ENCODE peak calls at places on chromosome 22, in ten cellular contexts. L, E, N, D, X, B, M, Y, P and C are unnamed samples.

GRCh38 chr22:43148581-43148980 is 2.8 kb upstream of the TSPO start:
- DNase-seq in L (no peak), E (no peak), N (no peak), D (peak; percentile 65), X (peak; percentile 88), B (no peak), M (no peak), Y (no peak), P (no peak), C (no peak)

GRCh38 chr22:31046591-31047226 is 34.4 kb upstream of the SMTN start:
- DNase-seq in L (no peak), E (no peak), N (peak; percentile 13), D (no peak), X (peak; percentile 86), B (peak; percentile 56), M (no peak), Y (peak; percentile 65), P (no peak), C (no peak)

GRCh38 chr22:29454186-29454745 is 15.9 kb downstream of the RFPL1 start:
- DNase-seq in L (no peak), E (no peak), N (no peak), D (no peak), X (no peak), B (peak; percentile 25), M (no peak), Y (no peak), P (no peak), C (no peak)

GRCh38 chr22:30188911-30189310 is 57.6 kb downstream of the LIF start:
- DNase-seq in L (no peak), E (no peak), N (peak; percentile 23), D (no peak), X (no peak), B (no peak), M (no peak), Y (no peak), P (no peak), C (no peak)

GRCh38 chr22:48758021-48758561 is 1069.6 kb downstream of the BRD1 start:
- DNase-seq in L (no peak), E (no peak), N (no peak), D (no peak), X (peak; percentile 42), B (peak; percentile 6), M (no peak), Y (peak; percentile 37), P (no peak), C (peak; percentile 9)

GRCh38 chr22:32706149-32706548 is 95.4 kb upstream of the TIMP3 start:
- DNase-seq in L (peak; percentile 45), E (no peak), N (no peak), D (no peak), X (no peak), B (no peak), M (no peak), Y (no peak), P (no peak), C (no peak)

GRCh38 chr22:49869855-49870712 is 16.4 kb downstream of the ZBED4 start:
- DNase-seq in L (no peak), E (no peak), N (no peak), D (no peak), X (no peak), B (no peak), M (no peak), Y (no peak), P (no peak), C (no peak)

GRCh38 chr22:46547883-46548244 is 10.4 kb upstream of the CELSR1 start:
- DNase-seq in L (peak; percentile 89), E (no peak), N (peak; percentile 92), D (no peak), X (peak; percentile 72), B (no peak), M (no peak), Y (no peak), P (peak; percentile 90), C (no peak)

DNA sequence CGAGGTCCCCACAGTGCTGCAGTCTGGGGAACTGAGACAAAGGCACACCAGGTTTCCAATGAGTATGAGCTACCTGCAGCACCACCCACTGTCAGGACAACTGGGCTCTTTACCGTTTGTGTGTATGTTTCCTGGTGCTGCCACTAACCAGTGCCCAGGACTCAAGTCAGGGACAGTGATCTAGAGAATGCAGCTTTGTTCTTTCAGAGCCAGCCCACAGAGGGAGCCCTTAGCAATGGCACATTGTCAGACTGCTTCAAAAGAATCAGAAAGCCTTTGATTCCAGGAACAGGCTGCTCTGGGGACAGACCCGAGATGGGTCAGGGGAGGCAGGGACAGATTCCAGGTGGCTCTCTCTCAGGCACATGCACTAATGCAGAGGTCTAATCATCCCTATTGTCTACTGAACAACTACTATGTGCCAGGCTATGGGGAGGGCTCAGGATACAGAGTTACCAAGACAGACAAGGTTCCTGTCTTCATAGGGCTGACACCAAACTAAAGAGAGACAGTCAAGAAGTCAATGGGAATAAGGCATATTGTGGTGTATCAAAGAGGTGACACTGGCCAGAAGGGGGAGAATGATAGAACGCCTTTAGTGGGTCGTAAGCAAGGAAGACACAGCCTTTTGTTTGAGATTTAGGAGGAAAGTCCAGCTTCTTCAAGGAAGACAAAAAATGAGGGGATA is 103.7 kb downstream of the VPREB1 start:
- DNase-seq in L (no peak), E (no peak), N (no peak), D (peak; percentile 46), X (no peak), B (no peak), M (no peak), Y (no peak), P (no peak), C (no peak)
- TF ChIP-seq CTCF in L (no peak), E (no peak), N (peak; percentile 2), D (peak; percentile 47), X (no peak), B (no peak), M (peak; percentile 13), Y (no peak), P (peak; percentile 10), C (peak; percentile 20)

GRCh38 chr22:45196308-45196707 is 32.6 kb downstream of the NUP50 start:
- DNase-seq in L (peak; percentile 18), E (no peak), N (no peak), D (no peak), X (peak; percentile 41), B (no peak), M (no peak), Y (no peak), P (no peak), C (no peak)

GRCh38 chr22:45194686-45195085 is 31.0 kb downstream of the NUP50 start:
- DNase-seq in L (peak; percentile 31), E (no peak), N (no peak), D (no peak), X (no peak), B (no peak), M (no peak), Y (no peak), P (no peak), C (no peak)

GRCh38 chr22:45190473-45190872 is 26.7 kb downstream of the NUP50 start:
- DNase-seq in L (peak; percentile 20), E (no peak), N (no peak), D (no peak), X (no peak), B (no peak), M (no peak), Y (no peak), P (no peak), C (no peak)

GRCh38 chr22:45195616-45196015 is 31.9 kb downstream of the NUP50 start:
- DNase-seq in L (peak; percentile 11), E (no peak), N (no peak), D (no peak), X (peak; percentile 4), B (no peak), M (no peak), Y (no peak), P (no peak), C (no peak)

GRCh38 chr22:45192701-45193187 is 29.0 kb downstream of the NUP50 start:
- DNase-seq in L (no peak), E (no peak), N (no peak), D (no peak), X (peak; percentile 51), B (no peak), M (no peak), Y (no peak), P (no peak), C (no peak)
- TF ChIP-seq CTCF in L (no peak), E (no peak), N (peak; percentile 14), D (no peak), X (no peak), B (no peak), M (no peak), Y (no peak), P (peak; percentile 6), C (peak; percentile 24)

GRCh38 chr22:36362077-36362476 is 25.7 kb downstream of the MYH9 start:
- DNase-seq in L (no peak), E (no peak), N (no peak), D (no peak), X (no peak), B (no peak), M (no peak), Y (no peak), P (no peak), C (no peak)

GRCh38 chr22:36358533-36359171 is 29.1 kb downstream of the MYH9 start:
- DNase-seq in L (peak; percentile 53), E (no peak), N (no peak), D (no peak), X (no peak), B (no peak), M (no peak), Y (no peak), P (peak; percentile 50), C (no peak)

GRCh38 chr22:36360871-36361383 is 26.8 kb downstream of the MYH9 start:
- DNase-seq in L (no peak), E (no peak), N (peak; percentile 76), D (no peak), X (no peak), B (no peak), M (no peak), Y (no peak), P (peak; percentile 47), C (no peak)

GRCh38 chr22:36359172-36359973 is 28.4 kb downstream of the MYH9 start:
- DNase-seq in L (no peak), E (no peak), N (no peak), D (no peak), X (no peak), B (no peak), M (peak; percentile 78), Y (no peak), P (no peak), C (peak; percentile 72)

GRCh38 chr22:36360011-36360410 is 27.8 kb downstream of the MYH9 start:
- DNase-seq in L (no peak), E (no peak), N (no peak), D (no peak), X (no peak), B (no peak), M (no peak), Y (no peak), P (no peak), C (no peak)
- TF ChIP-seq CTCF in L (no peak), E (no peak), N (no peak), D (no peak), X (no peak), B (no peak), M (no peak), Y (no peak), P (no peak), C (no peak)

DNA sequence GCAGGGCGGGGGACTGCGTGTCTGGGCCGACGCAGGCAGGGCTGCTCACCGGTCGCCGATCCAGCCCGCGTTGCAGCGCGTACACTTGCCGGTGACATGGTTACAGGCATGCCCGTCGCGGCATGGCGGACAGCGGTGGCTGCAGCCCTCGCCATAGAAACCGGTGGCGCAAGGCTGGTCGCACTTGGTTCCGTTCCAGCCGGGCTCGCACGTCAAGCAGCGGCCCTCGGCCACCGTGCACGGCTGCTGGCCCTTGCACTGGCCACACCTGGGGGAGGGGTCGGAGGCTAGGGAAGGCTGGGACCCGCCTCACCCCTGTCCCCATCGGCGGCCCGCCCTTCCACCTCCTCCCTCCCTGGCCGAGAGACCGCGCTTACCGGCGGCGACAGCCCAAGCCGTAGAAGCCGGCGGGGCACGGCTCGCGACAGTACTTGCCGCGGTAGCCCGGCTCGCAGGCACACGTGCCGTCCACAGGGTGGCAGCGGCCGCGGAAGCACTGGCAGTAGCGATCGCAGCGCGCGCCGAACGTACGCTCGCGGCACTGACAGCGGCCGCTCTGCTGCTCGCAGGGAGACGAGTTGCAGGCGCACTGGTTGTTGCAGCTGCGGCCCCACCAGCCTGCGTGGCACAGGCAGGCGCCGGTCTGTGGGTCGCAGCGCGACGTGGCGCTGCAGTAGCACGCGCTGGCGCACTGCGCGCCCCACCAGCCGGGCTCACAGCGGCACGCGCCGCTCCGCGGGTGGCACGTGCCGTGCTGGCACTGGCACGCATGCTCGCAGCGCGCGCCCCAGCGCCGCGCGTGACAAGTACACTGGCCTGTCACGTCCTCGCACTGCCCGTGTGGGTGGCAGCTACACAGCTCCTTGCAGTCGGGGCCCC is 6.7 kb downstream of the SCARF2 start:
- DNase-seq in L (no peak), E (peak; percentile 40), N (no peak), D (no peak), X (peak; percentile 89), B (peak; percentile 34), M (peak; percentile 79), Y (peak; percentile 80), P (peak; percentile 48), C (peak; percentile 75)
- TF ChIP-seq CTCF in L (no peak), E (peak; percentile 23), N (no peak), D (no peak), X (peak; percentile 29), B (no peak), M (peak; percentile 39), Y (peak; percentile 20), P (peak; percentile 30), C (no peak)